ENCODE peak calls at places on chromosomes 7 and 10, in eight cellular contexts. V is GF-D8; E is nucleus accumbens; I is NCI-H2171 treated with DMSO at 0.1 percent for 48 hours; D is chondrocyte; K is stimulated activated CD4-positive, alpha-beta T cell treated with anti-CD3 and anti-CD28 coated beads, Interleukin-2, amount 100 ng/mL, for 24 hours; M is NAMALWA; W is HCEC 1CT. U is an unnamed sample.

GRCh38 chr7:95758187-95758586 is 14.2 kb upstream of the DYNC1I1 start:
- DNase-seq in I (peak), M (no peak), V (no peak), K (no peak), D (no peak), W (no peak), E (no peak), U (peak)

GRCh38 chr7:45574521-45575500 is 643 bp downstream of the ADCY1 start:
- DNase-seq in D (no peak), K (no peak), V (no peak), M (no peak), I (peak), E (no peak), W (peak), U (peak)

GRCh38 chr10:124653811-124654651 is 90.1 kb downstream of the FAM53B start:
- DNase-seq in K (no peak), V (no peak), D (no peak), W (no peak), M (no peak), E (no peak), I (no peak), U (no peak)

GRCh38 chr7:13416071-13416470 is 573.4 kb downstream of the ETV1 start:
- DNase-seq in W (no peak), I (no peak), E (no peak), V (no peak), M (peak), D (no peak), K (no peak), U (no peak)

GRCh38 chr10:59383436-59383835 is 21.1 kb upstream of the FAM13C start:
- DNase-seq in M (no peak), K (no peak), I (no peak), W (no peak), D (no peak), E (no peak), V (no peak), U (no peak)

GRCh38 chr10:71770789-71771188 is 2.5 kb downstream of the VSIR start:
- DNase-seq in I (no peak), W (no peak), E (no peak), M (no peak), D (peak), K (no peak), V (no peak), U (no peak)

GRCh38 chr10:119425102-119425880 is 117.2 kb downstream of the RGS10 start:
- DNase-seq in D (no peak), V (no peak), W (no peak), K (no peak), E (no peak), M (peak), I (no peak), U (no peak)

GRCh38 chr10:80195046-80195574 is 10.2 kb downstream of the ANXA11 start:
- DNase-seq in I (no peak), M (no peak), E (no peak), V (no peak), D (no peak), W (no peak), K (no peak), U (no peak)

GRCh38 chr7:129401228-129401967 is 32.8 kb upstream of the STRIP2 start:
- DNase-seq in W (peak), M (no peak), K (no peak), V (peak), I (peak), E (no peak), D (no peak), U (no peak)

GRCh38 chr7:37110641-37111421 is 337.8 kb downstream of the ELMO1 start:
- DNase-seq in K (no peak), M (no peak), I (no peak), V (no peak), D (no peak), E (no peak), W (no peak), U (no peak)

GRCh38 chr7:142412551-142413193 is 154.8 kb upstream of the PRSS58 start:
- DNase-seq in W (peak), E (no peak), M (peak), I (peak), K (peak), D (no peak), V (peak), U (peak)

GRCh38 chr10:4546500-4546899 is 279.5 kb upstream of the AKR1E2 start:
- DNase-seq in E (no peak), M (no peak), W (peak), I (peak), K (peak), D (no peak), V (no peak), U (no peak)

GRCh38 chr10:10817609-10818008 is 200.1 kb upstream of the CELF2 start:
- DNase-seq in W (no peak), I (no peak), E (no peak), K (no peak), M (no peak), D (no peak), V (no peak), U (no peak)

GRCh38 chr10:74437822-74438221 is 286.8 kb downstream of the ADK start:
- DNase-seq in M (no peak), W (peak), K (no peak), I (no peak), D (no peak), E (no peak), V (no peak), U (no peak)

GRCh38 chr7:45136106-45137060 is 21.2 kb upstream of the RAMP3 start:
- DNase-seq in M (peak), K (peak), V (peak), E (peak), I (peak), D (no peak), W (peak), U (peak)

GRCh38 chr10:118557946-118558345 is 37.5 kb downstream of the PRLHR start:
- DNase-seq in W (no peak), D (no peak), E (no peak), K (no peak), M (no peak), I (no peak), V (no peak), U (no peak)

GRCh38 chr10:59361659-59362183 is 628 bp downstream of the FAM13C start:
- DNase-seq in D (no peak), E (no peak), I (no peak), M (no peak), K (no peak), V (no peak), W (no peak), U (no peak)